ENCODE peak calls at places on chromosomes 6 and 20, in six cellular contexts. U, S, I, W, R and E are unnamed samples.

GRCh38 chr6:10487668-10488327 is 33.4 kb upstream of the GCNT2 start:
- DNase-seq in U (no peak), S (no peak), I (peak; percentile 71), W (no peak), R (no peak), E (no peak)

GRCh38 chr6:6911391-6911790 is 196.4 kb upstream of the RREB1 start:
- DNase-seq in U (no peak), S (no peak), I (no peak), W (no peak), R (no peak), E (no peak)

GRCh38 chr6:90374201-90374600 is 77.6 kb upstream of the BACH2 start:
- DNase-seq in U (no peak), S (no peak), I (no peak), W (no peak), R (no peak), E (no peak)

GRCh38 chr6:135498178-135498841 is 770 bp upstream of the AHI1 start:
- DNase-seq in U (peak; percentile 94), S (peak; percentile 56), I (peak; percentile 93), W (peak; percentile 93), R (peak; percentile 72), E (peak; percentile 94)

GRCh38 chr6:160469153-160469552 is 121.0 kb downstream of the SLC22A3 start:
- DNase-seq in U (no peak), S (no peak), I (no peak), W (no peak), R (no peak), E (no peak)

GRCh38 chr20:59749293-59749680 is 144.9 kb downstream of the PHACTR3 start:
- DNase-seq in U (peak; percentile 53), S (no peak), I (no peak), W (peak; percentile 27), R (no peak), E (peak; percentile 24)

GRCh38 chr6:148972481-148972880 is 225.7 kb downstream of the UST start:
- DNase-seq in U (no peak), S (no peak), I (no peak), W (no peak), R (peak; percentile 51), E (no peak)

GRCh38 chr20:63434599-63435378 is 37.7 kb downstream of the KCNQ2 start:
- DNase-seq in U (peak; percentile 18), S (peak; percentile 83), I (peak; percentile 90), W (peak; percentile 47), R (peak; percentile 45), E (peak; percentile 64)

GRCh38 chr6:13369591-13369990 is 41.3 kb upstream of the TBC1D7 start:
- DNase-seq in U (no peak), S (no peak), I (no peak), W (no peak), R (no peak), E (no peak)

GRCh38 chr6:129499871-129500219 is 210.1 kb downstream of the ARHGAP18 start:
- DNase-seq in U (no peak), S (no peak), I (no peak), W (no peak), R (no peak), E (no peak)

GRCh38 chr6:129498556-129498940 is 211.4 kb downstream of the ARHGAP18 start:
- DNase-seq in U (peak; percentile 23), S (no peak), I (no peak), W (peak; percentile 64), R (no peak), E (no peak)

GRCh38 chr6:129500958-129501381 is 209.0 kb downstream of the ARHGAP18 start:
- DNase-seq in U (peak; percentile 7), S (no peak), I (no peak), W (no peak), R (no peak), E (no peak)

GRCh38 chr6:129497591-129498555 is 212.1 kb downstream of the ARHGAP18 start:
- DNase-seq in U (peak; percentile 14), S (no peak), I (no peak), W (no peak), R (no peak), E (no peak)

DNA sequence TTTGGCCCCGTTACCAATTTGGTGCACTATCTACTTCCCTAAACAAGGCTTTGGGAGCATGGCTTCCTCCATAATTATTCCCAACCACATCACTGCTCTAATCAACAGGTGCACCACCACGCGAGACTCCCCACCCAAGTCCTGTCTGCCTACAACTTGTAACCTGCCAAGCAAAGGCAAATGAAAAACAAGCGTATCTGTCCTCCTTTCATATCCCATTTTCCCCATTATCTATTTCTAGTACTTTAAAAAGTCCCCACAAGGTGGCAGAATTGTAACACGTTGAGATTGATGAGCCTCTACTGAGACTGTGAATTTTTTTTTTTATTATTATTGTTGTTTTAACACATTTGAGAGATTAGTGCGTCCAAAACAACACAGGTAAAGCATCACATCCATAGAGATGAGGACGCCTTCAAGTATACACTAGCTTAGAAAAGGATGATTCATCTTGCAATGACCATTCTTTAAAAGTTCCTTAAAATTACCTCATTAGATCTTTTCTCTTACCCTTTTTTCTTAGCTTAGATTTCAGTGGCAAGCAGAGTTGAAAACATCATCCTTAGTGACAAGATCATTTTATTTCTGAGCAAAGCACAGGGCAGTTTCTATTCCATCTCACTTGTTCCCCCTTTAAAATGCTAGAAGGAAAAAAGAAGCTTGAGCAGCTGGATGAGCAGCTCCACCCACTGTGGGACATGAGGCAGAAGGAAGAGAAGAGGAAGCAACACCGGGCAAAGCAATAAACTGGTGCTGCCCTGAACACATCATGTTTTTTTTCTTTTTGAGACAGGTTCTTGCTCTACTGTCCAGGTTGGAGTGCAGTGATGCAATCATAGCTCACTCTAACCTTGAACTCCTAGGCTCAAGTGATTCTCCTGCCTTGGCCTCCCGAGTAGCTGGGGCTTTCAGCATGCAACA is 210.8 kb downstream of the ARHGAP18 start:
- DNase-seq in U (peak; percentile 61), S (no peak), I (no peak), W (peak; percentile 79), R (no peak), E (peak; percentile 79)
- H3K4me3 ChIP-seq in U (no peak overlapping the region), S (no peak overlapping the region), I (no peak overlapping the region), W (no peak overlapping the region), R (no peak overlapping the region), E (no peak overlapping the region)

GRCh38 chr6:116528800-116529199 is 16.7 kb downstream of the TRAPPC3L start:
- DNase-seq in U (peak; percentile 28), S (no peak), I (no peak), W (peak; percentile 60), R (no peak), E (peak; percentile 31)

GRCh38 chr6:116530436-116530835 is 15.0 kb downstream of the TRAPPC3L start:
- DNase-seq in U (peak; percentile 79), S (no peak), I (no peak), W (no peak), R (no peak), E (no peak)

GRCh38 chr6:116529466-116529969 is 16.0 kb downstream of the TRAPPC3L start:
- DNase-seq in U (no peak), S (no peak), I (no peak), W (no peak), R (no peak), E (no peak)

GRCh38 chr6:116531675-116532570 is 13.6 kb downstream of the TRAPPC3L start:
- DNase-seq in U (peak; percentile 82), S (no peak), I (no peak), W (peak; percentile 87), R (peak; percentile 56), E (peak; percentile 87)

DNA sequence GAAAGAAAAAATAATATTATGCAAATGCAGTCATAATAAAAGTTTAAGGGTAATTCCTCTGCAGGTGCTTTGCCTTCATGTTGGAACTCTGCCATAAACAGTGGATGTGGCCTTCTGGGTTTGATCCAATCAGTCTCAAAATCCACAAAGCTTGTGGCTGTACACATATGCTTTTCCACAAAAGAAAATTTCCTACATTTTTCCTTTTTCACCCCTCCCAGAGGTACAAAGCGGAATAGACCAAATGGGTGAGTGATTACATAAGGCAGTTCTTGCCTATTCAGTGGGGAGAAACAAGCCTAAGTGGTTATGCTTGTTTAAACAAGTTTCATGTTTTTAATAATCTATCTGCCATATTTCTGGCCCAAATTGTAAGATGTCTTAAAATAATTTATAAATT is 16.7 kb downstream of the CALHM5 start:
- DNase-seq in U (no peak), S (no peak), I (no peak), W (no peak), R (no peak), E (no peak)
- TF ChIP-seq CTCF in U (no peak), S (no peak), I (no peak), W (peak; percentile 16), R (no peak), E (no peak)

GRCh38 chr6:147434508-147434907 is 74.0 kb upstream of the SAMD5 start:
- DNase-seq in U (peak; percentile 1), S (no peak), I (no peak), W (no peak), R (no peak), E (no peak)

GRCh38 chr6:147441751-147442150 is 66.7 kb upstream of the SAMD5 start:
- DNase-seq in U (no peak), S (no peak), I (no peak), W (no peak), R (no peak), E (no peak)

DNA sequence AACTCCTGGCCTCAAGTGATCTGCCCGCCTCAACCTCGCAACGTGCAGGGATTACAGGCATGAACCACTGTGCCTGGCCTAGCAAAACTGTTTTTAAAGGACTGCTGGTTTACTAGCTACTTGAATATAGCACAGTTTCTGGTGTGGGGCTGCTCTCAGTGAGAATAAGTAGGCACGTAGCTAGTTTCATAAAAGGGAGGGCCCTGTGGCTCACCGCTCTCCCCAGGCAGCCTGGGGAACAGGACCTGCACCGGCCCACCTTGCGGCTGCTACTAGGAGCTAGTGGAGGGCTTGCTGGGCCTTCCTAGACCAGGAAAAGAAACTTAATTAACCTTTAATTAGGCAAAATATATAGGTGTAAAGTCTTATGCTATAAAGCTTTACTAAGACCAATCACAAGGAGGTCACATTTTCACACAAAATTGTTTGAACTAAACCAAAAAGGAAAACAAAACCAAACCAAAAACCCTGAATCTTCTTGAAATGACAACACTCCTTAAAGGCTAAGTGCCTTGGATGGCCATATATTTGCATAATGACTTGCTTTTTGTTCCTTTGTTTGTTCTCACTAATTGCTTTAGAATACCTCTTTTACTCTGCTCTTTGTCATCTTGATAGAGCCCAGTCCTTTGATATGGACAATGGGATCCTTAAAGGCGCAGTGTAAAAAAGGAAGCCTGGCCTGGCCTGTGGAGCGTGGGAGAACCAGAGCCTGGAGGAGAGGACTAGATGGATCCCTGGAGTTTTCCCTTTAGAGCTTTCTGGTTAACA is 69.5 kb upstream of the SAMD5 start:
- DNase-seq in U (no peak), S (no peak), I (no peak), W (no peak), R (no peak), E (no peak)
- H3K4me3 ChIP-seq in U (no peak overlapping the region), S (no peak overlapping the region), I (no peak overlapping the region), W (no peak overlapping the region), R (no peak overlapping the region), E (no peak overlapping the region)

DNA sequence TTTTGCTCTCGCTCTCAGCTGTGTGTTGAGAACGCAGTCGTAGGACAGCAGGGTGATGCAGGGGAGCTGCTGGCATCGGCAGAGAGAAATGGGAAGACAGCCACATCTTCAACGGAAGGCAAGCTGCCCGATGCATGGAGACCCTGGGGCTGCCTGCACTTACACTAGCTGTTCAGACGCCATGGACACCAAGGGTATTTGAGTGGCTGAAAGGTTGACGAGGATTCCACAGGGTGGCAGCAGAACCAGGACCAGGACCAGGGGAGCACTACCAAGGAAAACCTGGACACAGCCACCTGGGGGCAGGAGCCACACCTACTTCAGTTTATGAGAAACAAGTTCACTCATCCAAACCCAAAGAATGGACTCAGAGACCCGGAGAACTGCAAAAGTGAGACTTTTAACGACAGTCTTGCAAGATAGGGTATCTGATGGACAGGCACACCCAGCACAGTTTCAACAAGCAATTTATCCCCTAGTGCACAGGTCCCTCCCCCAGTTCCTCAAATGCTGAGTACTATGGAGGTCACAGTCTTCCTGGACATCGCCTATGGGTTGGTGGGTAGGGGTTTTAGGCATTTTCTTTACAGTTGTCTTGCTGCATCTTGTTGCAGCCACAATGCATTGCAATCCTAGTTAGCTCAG is 56.3 kb upstream of the ENTPD6 start:
- DNase-seq in U (no peak), S (no peak), I (no peak), W (no peak), R (no peak), E (no peak)
- TF ChIP-seq CTCF in U (no peak), S (no peak), I (no peak), W (no peak), R (no peak), E (no peak)